ENCODE peak calls at places on chromosome 5, in seven cellular contexts. I is Panc1, Y is fibroblast of lung, H is adrenal gland, R is HFF-Myc, O is mammary epithelial cell, F is SK-N-SH. L is an unnamed sample.

GRCh38 chr5:88689662-88690351 is 193.2 kb downstream of the MEF2C start:
- DNase-seq in O (no peak), H (no peak), Y (peak), R (no peak), I (no peak), F (no peak), L (peak)

GRCh38 chr5:93188876-93189485 is 392.0 kb downstream of the NR2F1-AS1 start:
- DNase-seq in R (no peak), I (no peak), H (no peak), F (no peak), O (no peak), Y (peak), L (no peak)

GRCh38 chr5:111580956-111581355 is 68.6 kb upstream of the STARD4 start:
- DNase-seq in R (no peak), O (no peak), Y (no peak), I (no peak), H (no peak), F (no peak), L (peak)

GRCh38 chr5:145068696-145069095 is 766.4 kb downstream of the PRELID2 start:
- DNase-seq in R (no peak), I (no peak), O (no peak), H (no peak), F (no peak), Y (no peak), L (no peak)

GRCh38 chr5:57054671-57055070 is 102.7 kb upstream of the MIER3 start:
- DNase-seq in O (no peak), Y (no peak), F (no peak), R (no peak), I (no peak), H (no peak), L (no peak)

GRCh38 chr5:34487202-34487879 is 168.8 kb upstream of the RAI14 start:
- DNase-seq in R (no peak), Y (peak), F (no peak), O (peak), I (peak), H (no peak), L (peak)

GRCh38 chr5:58300346-58300745 is 159.5 kb downstream of the PLK2 start:
- DNase-seq in O (no peak), R (no peak), H (no peak), I (no peak), F (no peak), Y (no peak), L (no peak)

GRCh38 chr5:41841325-41841724 is 28.9 kb downstream of the OXCT1 start:
- DNase-seq in I (no peak), F (no peak), O (no peak), R (no peak), H (no peak), Y (no peak), L (no peak)

GRCh38 chr5:96926275-96926674 is 9.6 kb upstream of the LNPEP start:
- DNase-seq in O (no peak), R (no peak), F (no peak), H (no peak), Y (no peak), I (no peak), L (no peak)

DNA sequence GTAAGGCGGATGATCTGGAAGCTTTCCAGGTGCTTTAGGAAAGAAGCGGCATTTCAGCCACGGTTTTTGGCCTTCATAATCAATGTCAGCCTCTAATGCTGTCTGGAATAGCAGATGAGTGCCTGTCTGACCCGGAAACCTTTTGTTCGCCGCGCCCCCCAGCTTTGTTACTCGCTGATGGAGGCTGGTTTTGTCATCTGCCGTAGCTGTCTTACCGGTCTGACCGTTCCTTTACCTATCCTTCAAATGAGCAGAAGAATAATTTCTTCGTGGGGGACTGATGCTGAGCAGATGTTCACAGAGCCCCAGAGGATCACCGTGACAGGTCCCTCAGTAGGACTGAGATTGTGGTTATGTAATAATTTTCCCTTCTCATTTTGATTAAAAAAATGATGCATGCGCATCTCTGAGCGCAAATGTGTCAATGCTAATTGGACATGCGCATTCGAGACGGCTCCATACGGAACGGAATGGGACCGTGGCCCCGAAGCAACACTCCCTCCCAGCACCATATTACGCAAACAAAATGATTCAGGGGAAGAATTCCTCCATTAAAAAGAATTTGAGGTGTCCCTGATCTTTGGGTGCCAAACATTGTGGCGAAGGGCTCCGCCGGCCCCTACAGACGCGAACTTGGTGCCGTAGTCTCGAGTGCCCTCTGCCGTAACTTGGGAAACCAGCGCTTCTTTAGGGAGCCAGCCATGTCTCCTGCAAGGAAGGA is 27.6 kb downstream of the TLX3 start:
- DNase-seq in O (peak), H (peak), F (no peak), Y (peak), I (peak), R (peak), L (peak)
- H3K4me3 ChIP-seq in O (peak), H (peak), F (no peak), Y (peak), I (peak), R (peak), L (peak)

DNA sequence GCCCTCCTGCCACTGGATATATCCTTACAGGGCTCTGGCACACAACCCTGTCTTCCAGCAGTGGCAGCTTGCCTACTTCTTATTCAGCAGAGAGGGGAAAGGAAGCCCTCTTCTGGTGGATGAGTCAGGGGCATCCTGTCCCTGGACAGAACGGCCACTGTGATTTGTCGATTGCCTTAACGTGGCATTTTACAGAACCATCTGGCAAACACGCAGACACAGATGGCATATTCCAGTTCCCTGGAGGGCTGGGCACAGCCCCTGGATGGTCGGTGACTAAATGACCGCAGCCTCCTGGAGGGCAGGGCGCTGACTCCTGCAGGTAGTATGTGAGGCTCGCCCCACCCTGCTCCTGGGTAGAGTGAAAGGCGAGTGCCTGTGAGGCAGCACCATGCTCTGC is 62.1 kb downstream of the DCP2 start:
- DNase-seq in Y (peak), F (no peak), H (no peak), R (no peak), O (peak), I (no peak), L (peak)
- TF ChIP-seq CTCF in Y (no peak), F (no peak), H (no peak), R (no peak), O (peak), I (no peak), L (no peak)

GRCh38 chr5:156913355-156913718 is 49.7 kb downstream of the TIMD4 start:
- DNase-seq in Y (no peak), F (no peak), H (no peak), O (no peak), R (no peak), I (no peak), L (no peak)
- H3K4me3 ChIP-seq in Y (no peak), F (no peak), H (no peak), O (no peak), R (no peak), I (no peak), L (no peak)

DNA sequence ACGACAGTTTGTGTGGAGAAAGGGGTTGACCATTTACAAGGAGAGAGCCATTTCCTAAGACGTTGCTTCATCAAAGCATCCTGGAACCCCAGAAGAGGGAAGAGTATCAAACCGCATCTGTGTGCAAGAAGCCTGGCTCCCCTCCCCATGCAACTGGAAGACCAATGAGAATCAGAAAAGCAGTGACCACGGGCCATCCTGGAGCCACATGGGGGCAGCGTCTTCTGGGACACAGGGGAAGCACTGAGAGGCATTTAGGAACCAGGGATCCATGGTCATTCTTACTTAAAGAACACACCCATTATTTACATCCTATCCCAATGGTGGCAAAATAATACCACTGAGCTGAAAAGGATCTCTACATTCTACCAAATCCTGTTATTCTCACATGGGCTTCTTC is 29.3 kb downstream of the SEMA5A start:
- DNase-seq in R (no peak), O (no peak), Y (no peak), F (no peak), H (no peak), I (no peak), L (no peak)
- TF ChIP-seq CTCF in R (peak), O (peak), Y (no peak), F (no peak), H (no peak), I (no peak), L (no peak)

L was measured in foreskin fibroblast.